ENCODE peak calls at places on chromosomes 4 and X, in five cellular contexts. V, B, J, K and Q are unnamed samples.

GRCh38 chr4:188021548-188022249 is 26.1 kb downstream of the ZFP42 start:
- DNase-seq in K (no peak), V (no peak), B (no peak), J (no peak), Q (no peak)

GRCh38 chr4:4541040-4541631 is 712 bp downstream of the STX18 start:
- DNase-seq in V (peak; percentile 36), J (peak; percentile 21), B (peak; percentile 60), K (no peak), Q (no peak)

GRCh38 chrX:129652565-129653169 is 2.1 kb downstream of the APLN start:
- DNase-seq in V (no peak), B (no peak), J (no peak), K (no peak), Q (no peak)

GRCh38 chr4:111027526-111027925 is 404.6 kb upstream of the PITX2 start:
- DNase-seq in B (no peak), J (no peak), K (no peak), V (no peak), Q (no peak)

GRCh38 chrX:13816899-13817298 is at the start of gene GPM6B:
- DNase-seq in J (no peak), B (no peak), K (peak; percentile 46), V (no peak), Q (no peak)

GRCh38 chr4:6956087-6956433 is 46.4 kb downstream of the TBC1D14 start:
- DNase-seq in B (no peak), V (no peak), J (no peak), K (no peak), Q (no peak)

GRCh38 chr4:102047616-102048015 is 257.1 kb downstream of the BANK1 start:
- DNase-seq in J (no peak), V (no peak), K (no peak), B (no peak), Q (no peak)

GRCh38 chrX:12007881-12008280 is 130.4 kb upstream of the FRMPD4 start:
- DNase-seq in V (no peak), J (no peak), B (no peak), K (no peak), Q (peak; percentile 4)

GRCh38 chr4:128130621-128131020 is 69.5 kb downstream of the LARP1B start:
- DNase-seq in J (no peak), V (no peak), B (no peak), K (no peak), Q (no peak)
- TF ChIP-seq SRF in J (no peak), V (no peak), B (no peak), K (no peak), Q (no peak)

GRCh38 chr4:504076-504475 is 5.1 kb downstream of the PIGG start:
- DNase-seq in J (no peak), K (no peak), V (no peak), B (no peak), Q (no peak)
- TF ChIP-seq SRF in J (no peak), K (no peak), V (no peak), B (no peak), Q (no peak)

DNA sequence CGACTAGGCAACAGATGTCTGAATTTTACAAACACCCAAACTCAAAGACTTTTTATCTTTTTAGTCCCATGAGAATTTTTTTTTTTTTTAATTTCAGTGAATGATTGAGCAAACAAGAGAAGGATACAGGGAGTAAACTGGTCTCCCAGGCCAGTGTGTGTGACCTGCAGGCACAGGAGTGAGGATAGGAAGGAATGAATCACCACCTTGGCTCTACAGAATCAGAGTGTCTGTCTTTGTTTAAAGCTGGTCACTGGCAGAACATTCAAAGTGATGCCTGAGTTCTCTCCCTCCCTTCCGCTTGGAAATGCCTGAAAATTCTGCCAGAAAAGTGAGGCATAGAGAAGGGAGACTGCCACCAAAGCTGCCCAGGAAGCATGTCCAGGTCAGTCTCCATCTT is 69.5 kb downstream of the PARM1 start:
- DNase-seq in K (no peak), V (no peak), B (no peak), J (no peak), Q (no peak)
- TF ChIP-seq SRF in K (no peak), V (no peak), B (no peak), J (no peak), Q (no peak)

DNA sequence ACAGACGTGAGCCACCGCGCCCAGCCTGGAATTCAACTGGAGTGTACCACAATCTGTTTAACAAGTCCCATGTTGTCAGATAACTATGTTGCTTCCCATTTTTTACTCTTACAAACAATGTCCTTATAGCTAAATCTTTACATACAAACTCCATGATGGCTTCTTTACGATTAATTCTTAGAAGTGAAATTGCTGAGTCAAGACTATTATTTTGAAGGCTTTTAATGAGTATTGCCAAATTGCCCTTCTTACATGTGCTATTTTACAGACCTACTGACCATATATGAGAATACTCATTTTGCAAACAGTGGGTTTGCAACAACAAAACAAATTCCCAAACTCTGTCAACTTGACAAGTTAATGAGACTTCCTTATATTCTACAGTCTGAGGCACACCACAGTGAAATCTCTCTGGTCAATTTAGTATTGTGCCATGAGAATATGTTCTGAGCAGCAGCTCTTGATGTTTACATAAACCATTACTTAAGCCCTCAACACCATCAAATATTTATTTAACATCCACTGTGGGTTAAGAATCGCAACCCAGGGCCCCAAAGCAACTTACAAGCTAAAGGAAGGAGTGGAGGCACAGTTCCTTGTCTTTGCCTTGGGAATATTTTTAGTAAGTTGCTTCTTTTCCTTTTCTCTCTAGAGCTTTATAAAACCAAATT is 128.5 kb downstream of the SPRY1 start:
- DNase-seq in B (peak; percentile 76), J (no peak), V (no peak), K (no peak), Q (no peak)
- TF ChIP-seq SRF in B (no peak), J (no peak), V (no peak), K (no peak), Q (no peak)

GRCh38 chrX:28625223-28625622 is 38.0 kb downstream of the IL1RAPL1 start:
- DNase-seq in V (no peak), B (no peak), J (no peak), K (peak; percentile 42), Q (no peak)
- TF ChIP-seq SRF in V (no peak), B (no peak), J (no peak), K (no peak), Q (no peak)

GRCh38 chr4:55340246-55340645 is 5.8 kb upstream of the SRD5A3 start:
- DNase-seq in K (no peak), V (no peak), B (no peak), J (no peak), Q (no peak)

GRCh38 chr4:55337944-55338343 is 8.1 kb upstream of the SRD5A3 start:
- DNase-seq in V (no peak), K (no peak), J (no peak), B (no peak), Q (no peak)

DNA sequence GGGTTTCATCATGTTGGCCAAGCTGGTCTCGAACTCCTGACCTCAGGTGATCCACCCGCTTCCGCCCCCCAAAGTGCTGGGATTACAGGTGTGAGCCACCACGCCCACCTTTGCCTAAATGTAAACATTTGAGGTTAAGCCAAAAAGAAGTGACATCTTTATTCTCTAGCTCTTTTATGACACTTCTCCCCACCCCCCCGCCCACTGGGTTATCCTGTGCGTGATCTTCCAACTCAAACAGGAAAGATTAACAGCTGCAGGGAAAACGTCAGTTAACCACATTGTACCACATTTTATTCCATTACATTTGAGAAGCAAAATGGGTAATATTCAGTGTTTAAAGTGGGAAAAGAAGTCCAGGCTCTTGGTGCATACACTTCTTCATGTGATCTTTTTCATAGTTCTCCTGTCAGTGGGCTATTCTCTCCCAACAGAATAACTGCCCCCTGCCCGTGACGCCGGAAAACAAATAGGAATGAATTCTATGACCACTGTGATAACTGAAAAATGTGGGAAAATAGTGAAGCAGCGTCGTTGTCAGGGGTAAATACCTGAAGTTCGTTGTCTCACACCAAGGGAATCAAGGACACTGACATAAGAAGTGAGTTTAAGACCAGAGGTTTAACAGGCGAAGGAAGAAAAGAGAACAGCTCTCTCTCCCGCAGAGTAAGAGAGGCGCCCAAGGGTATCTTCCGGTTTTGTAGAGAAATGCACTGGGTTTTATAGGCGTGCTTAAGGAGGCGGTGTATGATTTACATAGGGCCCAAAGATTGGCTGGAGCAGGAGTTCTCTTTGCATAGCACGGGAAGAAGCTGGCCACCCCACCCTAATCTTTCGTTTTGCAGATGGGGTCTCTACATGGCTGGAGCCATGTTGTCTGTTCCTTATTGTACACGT is 9.7 kb upstream of the SRD5A3 start:
- DNase-seq in B (no peak), J (no peak), V (no peak), K (no peak), Q (no peak)
- TF ChIP-seq SRF in B (no peak), J (no peak), V (no peak), K (no peak), Q (no peak)

GRCh38 chr4:25814737-25815136 is 48.1 kb downstream of the SEL1L3 start:
- DNase-seq in B (no peak), J (no peak), V (no peak), K (no peak), Q (no peak)
- TF ChIP-seq SRF in B (no peak), J (no peak), V (no peak), K (no peak), Q (no peak)

DNA sequence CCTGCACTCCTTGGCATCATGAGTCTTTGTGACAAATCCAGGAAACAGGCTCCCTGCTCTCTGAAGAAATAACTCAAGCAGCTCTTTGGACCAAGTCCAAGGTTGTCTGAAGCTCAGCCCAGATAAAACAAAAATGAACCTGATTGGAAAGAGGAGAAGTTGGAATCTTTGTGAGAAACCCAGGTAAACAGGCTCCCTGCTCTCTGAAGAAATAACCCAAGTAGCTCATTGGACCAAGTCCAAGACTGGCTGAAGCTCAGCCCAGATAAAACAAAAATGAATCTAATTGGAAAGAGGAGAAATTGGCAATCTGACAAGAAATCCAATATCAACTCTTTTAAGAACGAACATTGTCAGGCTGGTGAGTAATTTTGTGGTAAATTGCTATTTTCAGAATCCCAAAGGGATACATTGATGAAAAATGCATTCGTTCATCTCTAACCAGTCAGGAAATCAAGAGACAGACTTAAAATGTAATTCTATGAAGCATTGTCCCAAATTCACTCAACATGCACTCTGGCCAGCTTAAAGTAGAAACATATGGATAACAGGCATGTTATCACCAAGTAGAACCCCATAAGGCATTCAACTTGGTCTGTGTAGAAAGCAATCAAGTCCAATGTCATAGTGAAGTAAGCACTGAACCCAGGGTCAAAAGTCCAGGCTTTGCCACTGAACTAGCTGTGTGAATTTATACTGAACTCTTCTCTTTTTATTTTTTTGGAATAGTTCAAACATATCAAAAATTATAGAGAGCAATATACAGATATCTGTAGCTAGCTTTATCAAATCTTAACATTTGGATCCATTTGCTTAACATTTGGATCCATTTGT is 16.8 kb upstream of the NFXL1 start:
- DNase-seq in B (no peak), J (no peak), K (no peak), V (no peak), Q (no peak)
- TF ChIP-seq SRF in B (no peak), J (no peak), K (no peak), V (no peak), Q (no peak)